ENCODE peak calls at places on chromosome 13, in six cellular contexts. Q, X, V, K, L and C are unnamed samples.

GRCh38 chr13:20721454-20722357 is 18.2 kb downstream of the IL17D start:
- DNase-seq in V (no peak), Q (peak; percentile 25), K (no peak), L (peak; percentile 31), X (peak; percentile 45), C (peak; percentile 85)

GRCh38 chr13:30572859-30573275 is 44.9 kb upstream of the USPL1 start:
- DNase-seq in L (no peak), V (no peak), Q (no peak), K (peak; percentile 55), X (peak; percentile 22), C (peak; percentile 47)

GRCh38 chr13:82800391-82800790 is 1081.9 kb downstream of the SLITRK1 start:
- DNase-seq in L (no peak), K (no peak), Q (no peak), V (no peak), X (peak; percentile 1), C (no peak)

GRCh38 chr13:49395416-49396277 is 48.2 kb downstream of the CAB39L start:
- DNase-seq in L (no peak), V (no peak), Q (no peak), X (no peak), K (no peak), C (no peak)

GRCh38 chr13:20997301-20998061 is 63.9 kb downstream of the LATS2 start:
- DNase-seq in Q (no peak), L (no peak), K (no peak), V (peak; percentile 41), X (peak; percentile 80), C (peak; percentile 75)

GRCh38 chr13:45714170-45714569 is 12.1 kb downstream of the CBY2 start:
- DNase-seq in X (no peak), K (no peak), V (no peak), Q (no peak), L (no peak), C (no peak)

GRCh38 chr13:98307392-98307743 is 130.3 kb upstream of the RNF113B start:
- DNase-seq in K (no peak), L (no peak), X (no peak), Q (no peak), V (no peak), C (no peak)

GRCh38 chr13:25095862-25096453 is at the start of gene PABPC3:
- DNase-seq in K (no peak), Q (no peak), L (peak; percentile 14), V (no peak), X (no peak), C (peak; percentile 29)

GRCh38 chr13:87999141-87999765 is 328.1 kb downstream of the SLITRK5 start:
- DNase-seq in K (no peak), L (no peak), Q (no peak), X (peak; percentile 84), V (no peak), C (no peak)

GRCh38 chr13:30618186-30618937 is 642 bp downstream of the USPL1 start:
- DNase-seq in V (no peak), Q (no peak), L (peak; percentile 35), X (no peak), K (no peak), C (no peak)

GRCh38 chr13:61685683-61686013 is 270.0 kb upstream of the PCDH20 start:
- DNase-seq in X (no peak), V (no peak), Q (no peak), K (no peak), L (no peak), C (peak; percentile 66)

GRCh38 chr13:72696590-72696989 is 30.8 kb downstream of the MZT1 start:
- DNase-seq in X (no peak), K (no peak), Q (no peak), V (peak; percentile 1), L (no peak), C (no peak)

GRCh38 chr13:80962173-80962572 is 621.2 kb upstream of the SPRY2 start:
- DNase-seq in K (no peak), Q (no peak), V (no peak), L (no peak), X (no peak), C (no peak)

GRCh38 chr13:29920018-29920643 is 69.7 kb upstream of the UBL3 start:
- DNase-seq in X (no peak), Q (no peak), V (no peak), L (no peak), K (no peak), C (no peak)